ENCODE peak calls at places on chromosomes 16 and 17, in six cellular contexts. One of them, this sample, is unnamed.

GRCh38 chr17:60934723-60935122 is 257.1 kb downstream of the BCAS3 start:
- DNase-seq in AG08396: no peak
- DNase-seq in glutamatergic neuron: no peak
- DNase-seq in ACHN: no peak
- DNase-seq in memory B cell: no peak
- DNase-seq in activated B cell treated with CpG ODN at 0.5 μM for 24 hours: no peak
- DNase-seq in this sample: no peak

GRCh38 chr17:80184423-80184714 is 14.5 kb downstream of the CARD14 start:
- DNase-seq in glutamatergic neuron: no peak
- DNase-seq in AG08396: no peak
- DNase-seq in ACHN: no peak
- DNase-seq in activated B cell treated with CpG ODN at 0.5 μM for 24 hours: no peak
- DNase-seq in memory B cell: no peak
- DNase-seq in this sample: no peak

GRCh38 chr17:4073983-4074830 is 68.6 kb downstream of the ZZEF1 start:
- DNase-seq in ACHN: no peak
- DNase-seq in activated B cell treated with CpG ODN at 0.5 μM for 24 hours: peak
- DNase-seq in glutamatergic neuron: no peak
- DNase-seq in AG08396: no peak
- DNase-seq in memory B cell: peak
- DNase-seq in this sample: peak

GRCh38 chr17:37642706-37643105 is 540 bp downstream of the DDX52 start:
- DNase-seq in activated B cell treated with CpG ODN at 0.5 μM for 24 hours: no peak
- DNase-seq in ACHN: peak
- DNase-seq in glutamatergic neuron: no peak
- DNase-seq in memory B cell: no peak
- DNase-seq in AG08396: peak
- DNase-seq in this sample: no peak

GRCh38 chr17:80999224-81000088 is 7.8 kb downstream of the CHMP6 start:
- DNase-seq in memory B cell: no peak
- DNase-seq in ACHN: no peak
- DNase-seq in AG08396: no peak
- DNase-seq in activated B cell treated with CpG ODN at 0.5 μM for 24 hours: no peak
- DNase-seq in glutamatergic neuron: no peak
- DNase-seq in this sample: no peak

GRCh38 chr17:63984651-63985386 is 12.1 kb upstream of the SCN4A start:
- DNase-seq in AG08396: peak
- DNase-seq in memory B cell: no peak
- DNase-seq in glutamatergic neuron: no peak
- DNase-seq in activated B cell treated with CpG ODN at 0.5 μM for 24 hours: no peak
- DNase-seq in ACHN: peak
- DNase-seq in this sample: peak

GRCh38 chr17:31687505-31688126 is 171.4 kb downstream of the COPRS start:
- DNase-seq in activated B cell treated with CpG ODN at 0.5 μM for 24 hours: no peak
- DNase-seq in ACHN: no peak
- DNase-seq in AG08396: no peak
- DNase-seq in memory B cell: no peak
- DNase-seq in glutamatergic neuron: no peak
- DNase-seq in this sample: no peak

GRCh38 chr16:27102701-27103575 is 36.2 kb downstream of the C16orf82 start:
- DNase-seq in ACHN: no peak
- DNase-seq in activated B cell treated with CpG ODN at 0.5 μM for 24 hours: no peak
- DNase-seq in AG08396: no peak
- DNase-seq in memory B cell: no peak
- DNase-seq in glutamatergic neuron: no peak
- DNase-seq in this sample: no peak

GRCh38 chr16:86051376-86052114 is 152.6 kb downstream of the IRF8 start:
- DNase-seq in memory B cell: no peak
- DNase-seq in activated B cell treated with CpG ODN at 0.5 μM for 24 hours: no peak
- DNase-seq in ACHN: no peak
- DNase-seq in AG08396: no peak
- DNase-seq in glutamatergic neuron: no peak
- DNase-seq in this sample: no peak

GRCh38 chr17:73013816-73014663 is 78.4 kb downstream of the SLC39A11 start:
- DNase-seq in memory B cell: no peak
- DNase-seq in glutamatergic neuron: no peak
- DNase-seq in activated B cell treated with CpG ODN at 0.5 μM for 24 hours: no peak
- DNase-seq in AG08396: no peak
- DNase-seq in ACHN: peak
- DNase-seq in this sample: no peak

GRCh38 chr17:1112875-1113274 is 66.9 kb downstream of the ABR start:
- DNase-seq in ACHN: no peak
- DNase-seq in activated B cell treated with CpG ODN at 0.5 μM for 24 hours: no peak
- DNase-seq in memory B cell: no peak
- DNase-seq in glutamatergic neuron: no peak
- DNase-seq in AG08396: no peak
- DNase-seq in this sample: no peak

GRCh38 chr16:87580855-87581261 is 21.4 kb upstream of the JPH3 start:
- DNase-seq in activated B cell treated with CpG ODN at 0.5 μM for 24 hours: no peak
- DNase-seq in glutamatergic neuron: no peak
- DNase-seq in ACHN: peak
- DNase-seq in memory B cell: no peak
- DNase-seq in AG08396: no peak
- DNase-seq in this sample: no peak

GRCh38 chr16:31529398-31530312 is 2.0 kb downstream of the AHSP start:
- DNase-seq in activated B cell treated with CpG ODN at 0.5 μM for 24 hours: no peak
- DNase-seq in memory B cell: no peak
- DNase-seq in glutamatergic neuron: no peak
- DNase-seq in ACHN: no peak
- DNase-seq in AG08396: peak
- DNase-seq in this sample: no peak

GRCh38 chr16:73483076-73483791 is 435.3 kb upstream of the ZFHX3 start:
- DNase-seq in AG08396: no peak
- DNase-seq in glutamatergic neuron: peak
- DNase-seq in activated B cell treated with CpG ODN at 0.5 μM for 24 hours: no peak
- DNase-seq in memory B cell: no peak
- DNase-seq in ACHN: no peak
- DNase-seq in this sample: no peak

GRCh38 chr16:17194190-17194780 is 276.5 kb downstream of the XYLT1 start:
- DNase-seq in activated B cell treated with CpG ODN at 0.5 μM for 24 hours: peak
- DNase-seq in AG08396: peak
- DNase-seq in ACHN: peak
- DNase-seq in glutamatergic neuron: peak
- DNase-seq in memory B cell: peak
- DNase-seq in this sample: peak

GRCh38 chr16:81745704-81746558 is 33.2 kb upstream of the PLCG2 start:
- DNase-seq in AG08396: peak
- DNase-seq in activated B cell treated with CpG ODN at 0.5 μM for 24 hours: peak
- DNase-seq in glutamatergic neuron: peak
- DNase-seq in memory B cell: peak
- DNase-seq in ACHN: peak
- DNase-seq in this sample: peak

GRCh38 chr17:78230996-78231931 is at the start of gene TMEM235:
- DNase-seq in activated B cell treated with CpG ODN at 0.5 μM for 24 hours: no peak
- DNase-seq in AG08396: no peak
- DNase-seq in glutamatergic neuron: no peak
- DNase-seq in memory B cell: no peak
- DNase-seq in ACHN: no peak
- DNase-seq in this sample: no peak

GRCh38 chr17:28643979-28644781 is 778 bp downstream of the BLTP2 start:
- DNase-seq in AG08396: peak
- DNase-seq in memory B cell: peak
- DNase-seq in glutamatergic neuron: peak
- DNase-seq in activated B cell treated with CpG ODN at 0.5 μM for 24 hours: peak
- DNase-seq in ACHN: peak
- DNase-seq in this sample: peak

GRCh38 chr17:36133629-36134259 is 30.1 kb downstream of the CCL4 start:
- DNase-seq in memory B cell: no peak
- DNase-seq in glutamatergic neuron: no peak
- DNase-seq in AG08396: no peak
- DNase-seq in ACHN: no peak
- DNase-seq in activated B cell treated with CpG ODN at 0.5 μM for 24 hours: no peak
- DNase-seq in this sample: no peak

GRCh38 chr17:33038740-33039139 is 47.1 kb downstream of the SPACA3 start:
- DNase-seq in glutamatergic neuron: peak
- DNase-seq in AG08396: peak
- DNase-seq in activated B cell treated with CpG ODN at 0.5 μM for 24 hours: no peak
- DNase-seq in ACHN: peak
- DNase-seq in memory B cell: no peak
- DNase-seq in this sample: no peak

GRCh38 chr16:23060458-23061320 is 88.6 kb downstream of the USP31 start:
- DNase-seq in glutamatergic neuron: peak
- DNase-seq in ACHN: peak
- DNase-seq in activated B cell treated with CpG ODN at 0.5 μM for 24 hours: peak
- DNase-seq in memory B cell: peak
- DNase-seq in AG08396: peak
- DNase-seq in this sample: peak

GRCh38 chr16:54715011-54715410 is 215.7 kb upstream of the IRX5 start:
- DNase-seq in activated B cell treated with CpG ODN at 0.5 μM for 24 hours: no peak
- DNase-seq in AG08396: no peak
- DNase-seq in glutamatergic neuron: no peak
- DNase-seq in memory B cell: no peak
- DNase-seq in ACHN: no peak
- DNase-seq in this sample: no peak

GRCh38 chr16:66344533-66345145 is 21.9 kb upstream of the CDH5 start:
- DNase-seq in memory B cell: peak
- DNase-seq in ACHN: peak
- DNase-seq in AG08396: no peak
- DNase-seq in activated B cell treated with CpG ODN at 0.5 μM for 24 hours: no peak
- DNase-seq in glutamatergic neuron: no peak
- DNase-seq in this sample: no peak

GRCh38 chr16:81632392-81633146 is 146.5 kb upstream of the PLCG2 start:
- DNase-seq in activated B cell treated with CpG ODN at 0.5 μM for 24 hours: no peak
- DNase-seq in memory B cell: no peak
- DNase-seq in ACHN: peak
- DNase-seq in AG08396: peak
- DNase-seq in glutamatergic neuron: no peak
- DNase-seq in this sample: no peak

GRCh38 chr17:604719-605118 is 109.9 kb downstream of the VPS53 start:
- DNase-seq in activated B cell treated with CpG ODN at 0.5 μM for 24 hours: no peak
- DNase-seq in AG08396: no peak
- DNase-seq in memory B cell: no peak
- DNase-seq in ACHN: no peak
- DNase-seq in glutamatergic neuron: no peak
- DNase-seq in this sample: no peak

GRCh38 chr17:28055546-28056275 is 13.2 kb downstream of the NLK start:
- DNase-seq in activated B cell treated with CpG ODN at 0.5 μM for 24 hours: no peak
- DNase-seq in AG08396: no peak
- DNase-seq in memory B cell: no peak
- DNase-seq in glutamatergic neuron: no peak
- DNase-seq in ACHN: no peak
- DNase-seq in this sample: no peak

GRCh38 chr16:9778879-9779278 is 403.3 kb downstream of the GRIN2A start:
- DNase-seq in memory B cell: no peak
- DNase-seq in activated B cell treated with CpG ODN at 0.5 μM for 24 hours: no peak
- DNase-seq in glutamatergic neuron: no peak
- DNase-seq in AG08396: no peak
- DNase-seq in ACHN: no peak
- DNase-seq in this sample: no peak

GRCh38 chr16:53872248-53873221 is 168.6 kb downstream of the FTO start:
- DNase-seq in activated B cell treated with CpG ODN at 0.5 μM for 24 hours: no peak
- DNase-seq in memory B cell: no peak
- DNase-seq in glutamatergic neuron: no peak
- DNase-seq in ACHN: peak
- DNase-seq in AG08396: peak
- DNase-seq in this sample: no peak

GRCh38 chr17:17942846-17943245 is 29.4 kb downstream of the TOM1L2 start:
- DNase-seq in glutamatergic neuron: no peak
- DNase-seq in activated B cell treated with CpG ODN at 0.5 μM for 24 hours: no peak
- DNase-seq in memory B cell: no peak
- DNase-seq in ACHN: no peak
- DNase-seq in AG08396: peak
- DNase-seq in this sample: no peak

GRCh38 chr17:9218911-9219310 is 197.6 kb downstream of the NTN1 start:
- DNase-seq in ACHN: no peak
- DNase-seq in memory B cell: no peak
- DNase-seq in activated B cell treated with CpG ODN at 0.5 μM for 24 hours: no peak
- DNase-seq in AG08396: no peak
- DNase-seq in glutamatergic neuron: no peak
- DNase-seq in this sample: no peak

GRCh38 chr16:13178318-13178717 is 276.9 kb downstream of the SHISA9 start:
- DNase-seq in AG08396: no peak
- DNase-seq in ACHN: no peak
- DNase-seq in activated B cell treated with CpG ODN at 0.5 μM for 24 hours: no peak
- DNase-seq in glutamatergic neuron: peak
- DNase-seq in memory B cell: no peak
- DNase-seq in this sample: no peak

GRCh38 chr16:50665128-50665878 is 15.8 kb downstream of the SNX20 start:
- DNase-seq in AG08396: peak
- DNase-seq in activated B cell treated with CpG ODN at 0.5 μM for 24 hours: peak
- DNase-seq in glutamatergic neuron: peak
- DNase-seq in ACHN: peak
- DNase-seq in memory B cell: peak
- DNase-seq in this sample: peak

GRCh38 chr17:32588982-32589381 is 102.2 kb downstream of the CDK5R1 start:
- DNase-seq in glutamatergic neuron: no peak
- DNase-seq in activated B cell treated with CpG ODN at 0.5 μM for 24 hours: no peak
- DNase-seq in AG08396: no peak
- DNase-seq in memory B cell: no peak
- DNase-seq in ACHN: no peak
- DNase-seq in this sample: no peak

GRCh38 chr17:83119987-83120864 is 40.8 kb downstream of the METRNL start:
- DNase-seq in activated B cell treated with CpG ODN at 0.5 μM for 24 hours: peak
- DNase-seq in glutamatergic neuron: peak
- DNase-seq in memory B cell: peak
- DNase-seq in ACHN: no peak
- DNase-seq in AG08396: no peak
- DNase-seq in this sample: peak

GRCh38 chr17:40453881-40454630 is 10.8 kb downstream of the IGFBP4 start:
- DNase-seq in glutamatergic neuron: no peak
- DNase-seq in ACHN: no peak
- DNase-seq in activated B cell treated with CpG ODN at 0.5 μM for 24 hours: no peak
- DNase-seq in memory B cell: no peak
- DNase-seq in AG08396: peak
- DNase-seq in this sample: no peak

GRCh38 chr16:60100371-60100770 is 1366.3 kb upstream of the GOT2 start:
- DNase-seq in activated B cell treated with CpG ODN at 0.5 μM for 24 hours: no peak
- DNase-seq in AG08396: no peak
- DNase-seq in glutamatergic neuron: no peak
- DNase-seq in ACHN: no peak
- DNase-seq in memory B cell: no peak
- DNase-seq in this sample: no peak

GRCh38 chr17:59371426-59372099 is 40.1 kb downstream of the YPEL2 start:
- DNase-seq in memory B cell: no peak
- DNase-seq in glutamatergic neuron: peak
- DNase-seq in activated B cell treated with CpG ODN at 0.5 μM for 24 hours: no peak
- DNase-seq in ACHN: no peak
- DNase-seq in AG08396: no peak
- DNase-seq in this sample: no peak